ENCODE peak calls at places on chromosomes 11 and 22, in eight cellular contexts. D is GM12878, Q is Panc1, N is prostate gland, E is transverse colon, Y is spleen, C is HCT116, B is upper lobe of left lung. I is an unnamed sample.

GRCh38 chr11:97856666-97857065 is 1164.1 kb upstream of the CNTN5 start:
- DNase-seq in Q (no peak), B (no peak), Y (no peak), E (no peak), C (no peak), D (no peak), N (no peak), I (peak; percentile 68)

GRCh38 chr11:116431842-116432241 is 340.9 kb downstream of the BUD13 start:
- DNase-seq in E (no peak), C (no peak), D (no peak), Y (no peak), N (no peak), Q (no peak), B (no peak), I (no peak)

GRCh38 chr11:116446542-116446941 is 326.2 kb downstream of the BUD13 start:
- DNase-seq in D (no peak), C (no peak), N (no peak), Y (no peak), Q (no peak), E (no peak), B (no peak), I (no peak)

GRCh38 chr11:67120881-67121710 is 2.0 kb downstream of the KDM2A start:
- DNase-seq in N (peak; percentile 33), Q (peak; percentile 13), Y (no peak), E (peak; percentile 53), B (peak; percentile 58), C (no peak), D (peak; percentile 77), I (no peak)

GRCh38 chr11:84396521-84396920 is 1110.4 kb upstream of the CCDC90B start:
- DNase-seq in D (no peak), C (no peak), Q (no peak), Y (no peak), B (no peak), N (no peak), E (no peak), I (peak; percentile 25)

GRCh38 chr11:130775306-130776043 is 140.8 kb downstream of the SNX19 start:
- DNase-seq in N (no peak), Y (no peak), D (no peak), E (no peak), B (no peak), C (no peak), Q (no peak), I (no peak)

GRCh38 chr11:3609416-3610265 is 32.2 kb downstream of the ART5 start:
- DNase-seq in N (peak; percentile 36), C (peak; percentile 35), B (no peak), Y (peak; percentile 13), Q (peak; percentile 72), E (no peak), D (no peak), I (peak; percentile 76)

GRCh38 chr11:2298795-2299747 is 2.6 kb downstream of the C11orf21 start:
- DNase-seq in D (no peak), E (peak; percentile 44), N (peak; percentile 58), B (peak; percentile 28), Q (no peak), C (no peak), Y (peak; percentile 80), I (peak; percentile 75)

GRCh38 chr22:37517826-37518450 is 1.3 kb downstream of the CARD10 start:
- DNase-seq in Y (no peak), C (no peak), E (no peak), D (no peak), N (no peak), Q (no peak), B (no peak), I (no peak)

GRCh38 chr11:76237914-76238313 is 31.6 kb upstream of the WNT11 start:
- DNase-seq in B (no peak), N (no peak), Q (no peak), C (peak; percentile 48), Y (no peak), D (no peak), E (no peak), I (peak; percentile 85)

GRCh38 chr11:45804806-45805304 is at the start of gene SLC35C1:
- DNase-seq in D (peak; percentile 63), C (peak; percentile 86), Q (peak; percentile 51), B (peak; percentile 99), E (peak; percentile 99), Y (peak; percentile 100), N (peak; percentile 97), I (peak; percentile 99)

GRCh38 chr11:24086921-24087320 is 409.9 kb upstream of the LUZP2 start:
- DNase-seq in C (no peak), N (no peak), Y (no peak), B (no peak), E (no peak), Q (no peak), D (no peak), I (no peak)

GRCh38 chr11:40306938-40307548 is 1152.4 kb downstream of the LRRC4C start:
- DNase-seq in C (no peak), Y (no peak), Q (peak; percentile 27), B (no peak), D (no peak), N (no peak), E (no peak), I (peak; percentile 74)

GRCh38 chr11:38547464-38547863 is 1949.4 kb upstream of the RAG2 start:
- DNase-seq in Y (no peak), N (no peak), B (no peak), Q (peak; percentile 2), C (no peak), E (no peak), D (no peak), I (no peak)

GRCh38 chr11:7571640-7572000 is 57.8 kb downstream of the PPFIBP2 start:
- DNase-seq in E (peak; percentile 82), D (no peak), Q (peak; percentile 47), C (peak; percentile 51), Y (no peak), B (peak; percentile 74), N (peak; percentile 76), I (peak; percentile 92)

GRCh38 chr11:26607725-26608506 is 35.9 kb upstream of the MUC15 start:
- DNase-seq in N (no peak), D (peak; percentile 49), Q (no peak), C (no peak), Y (no peak), B (no peak), E (no peak), I (no peak)

GRCh38 chr11:44548032-44548695 is 17.3 kb upstream of the CD82 start:
- DNase-seq in Q (no peak), N (no peak), Y (no peak), D (no peak), E (no peak), B (no peak), C (no peak), I (no peak)

GRCh38 chr11:8867856-8868705 is 42.9 kb upstream of the AKIP1 start:
- DNase-seq in Q (no peak), E (no peak), Y (no peak), C (no peak), B (no peak), N (no peak), D (no peak), I (no peak)

GRCh38 chr11:64762916-64763803 is 3.4 kb upstream of the PYGM start:
- DNase-seq in Y (peak; percentile 76), N (no peak), Q (no peak), D (no peak), B (no peak), C (no peak), E (no peak), I (peak; percentile 65)
- TF ChIP-seq POLR2AphosphoS5 in Y (peak; percentile 60), N (no peak), Q (no peak), D (peak; percentile 8), B (no peak), C (no peak), E (no peak), I (peak; percentile 17)

GRCh38 chr22:19691007-19691720 is 23.1 kb upstream of the SEPTIN5 start:
- DNase-seq in Q (no peak), D (no peak), E (no peak), B (no peak), N (no peak), C (no peak), Y (no peak), I (no peak)
- H3K27ac ChIP-seq in Q (no peak overlapping the region), D (no peak overlapping the region), E (no peak overlapping the region), B (no peak overlapping the region), N (no peak overlapping the region), C (peak overlapping the region; percentile 55), Y (no peak overlapping the region), I (no peak overlapping the region)

DNA sequence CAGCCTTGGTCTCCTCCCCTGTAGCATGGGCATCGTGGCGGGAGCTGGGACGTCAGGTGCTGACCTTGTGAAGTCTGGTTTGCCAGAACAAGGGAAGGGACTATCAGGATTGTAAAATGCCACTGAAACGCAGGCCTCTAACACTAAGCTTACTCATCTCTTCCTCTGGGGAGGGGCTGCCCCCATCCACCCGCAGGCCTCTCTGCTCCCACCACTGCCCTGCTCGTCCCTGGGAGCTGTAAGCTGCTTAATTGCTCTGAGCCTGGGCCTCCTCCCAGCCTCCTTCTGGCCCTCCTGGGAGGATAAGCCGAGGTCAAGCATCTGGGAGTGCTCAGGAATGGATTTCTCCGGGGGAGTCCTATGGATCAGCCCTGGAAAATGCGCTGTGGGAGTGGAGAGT is 8.4 kb downstream of the SHISAL1 start:
- DNase-seq in B (no peak), D (no peak), Y (no peak), Q (no peak), E (no peak), N (no peak), C (no peak), I (no peak)
- TF ChIP-seq POLR2AphosphoS5 in B (no peak), D (no peak), Y (no peak), Q (no peak), E (no peak), N (no peak), C (no peak), I (no peak)

GRCh38 chr22:45292675-45293402 is 8.1 kb downstream of the UPK3A start:
- DNase-seq in Q (no peak), C (no peak), B (no peak), E (no peak), N (no peak), D (no peak), Y (no peak), I (no peak)

GRCh38 chr22:45291931-45292290 is 7.2 kb downstream of the UPK3A start:
- DNase-seq in D (no peak), C (no peak), E (no peak), Q (no peak), N (no peak), B (no peak), Y (no peak), I (no peak)

GRCh38 chr22:45291061-45291930 is 6.5 kb downstream of the UPK3A start:
- DNase-seq in B (no peak), Y (no peak), E (no peak), Q (no peak), D (no peak), C (no peak), N (no peak), I (no peak)

GRCh38 chr22:45286854-45287551 is 2.3 kb downstream of the UPK3A start:
- DNase-seq in Q (no peak), B (no peak), C (no peak), N (no peak), E (no peak), Y (no peak), D (no peak), I (no peak)

DNA sequence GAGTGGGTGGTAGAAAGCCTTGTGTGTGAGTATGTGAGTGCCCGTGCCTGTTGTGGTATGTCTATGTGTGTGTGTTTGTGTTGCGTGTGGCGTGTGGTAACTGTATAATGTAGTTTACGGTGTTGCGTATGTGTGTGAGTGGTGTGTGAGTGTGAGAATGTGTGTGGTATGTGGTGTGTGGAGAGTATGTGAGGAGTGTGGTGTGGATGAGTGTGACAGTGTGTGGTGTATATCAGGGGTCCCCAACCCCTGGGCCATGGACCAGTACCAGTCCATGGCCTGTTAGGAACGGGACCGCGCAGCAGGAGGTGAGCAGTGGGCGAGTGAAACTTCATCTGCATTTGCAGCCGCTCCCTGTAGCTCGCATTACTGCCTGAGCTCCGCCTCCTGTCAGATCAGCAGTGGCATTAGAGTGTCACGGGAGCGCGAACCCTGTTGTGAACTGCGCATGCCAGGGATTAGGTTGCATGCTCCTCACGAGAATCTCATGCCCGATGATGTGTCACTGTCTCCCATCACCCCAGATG is 5.7 kb downstream of the UPK3A start:
- DNase-seq in D (no peak), C (peak; percentile 64), Y (no peak), E (peak; percentile 38), B (peak; percentile 39), Q (no peak), N (peak; percentile 54), I (peak; percentile 40)
- H3K27ac ChIP-seq in D (no peak overlapping the region), C (peak overlapping the region; percentile 1), Y (no peak overlapping the region), E (no peak overlapping the region), B (no peak overlapping the region), Q (no peak overlapping the region), N (no peak overlapping the region), I (no peak overlapping the region)